ENCODE peak calls at places on chromosomes 5 and 9, in eight cellular contexts. T is breast epithelium, V is psoas muscle, E is Panc1, C is upper lobe of right lung, S is PC-9, A is heart left ventricle, I is endodermal cell. J is an unnamed sample. For H3K4me1 and H3K36me3, the result is how much of the 10 kb centered on the place peaks cover.

GRCh38 chr9:15299374-15299939 is 7.6 kb downstream of the TTC39B start:
- DNase-seq in T (no peak), V (no peak), E (no peak), C (no peak), S (no peak), A (no peak), I (no peak), J (no peak)

GRCh38 chr9:77748214-77748772 is 100.2 kb upstream of the GNA14 start:
- DNase-seq in T (no peak), V (no peak), E (no peak), C (no peak), S (no peak), A (no peak), I (no peak), J (no peak)

GRCh38 chr5:33611882-33612281 is 171.1 kb downstream of the TARS1 start:
- DNase-seq in T (no peak), V (no peak), E (no peak), C (no peak), S (no peak), A (no peak), I (no peak), J (no peak)

GRCh38 chr9:134618823-134619454 is 22.7 kb upstream of the COL5A1 start:
- DNase-seq in T (peak), V (no peak), E (no peak), C (peak), S (no peak), A (no peak), I (peak), J (no peak)

GRCh38 chr5:38563624-38564023 is 7.2 kb upstream of the LIFR start:
- DNase-seq in T (no peak), V (no peak), E (no peak), C (no peak), S (no peak), A (peak), I (no peak), J (no peak)

GRCh38 chr5:111757582-111758283 is 739 bp upstream of the NREP start:
- DNase-seq in T (peak), V (peak), E (no peak), C (peak), S (no peak), A (peak), I (peak), J (peak)

GRCh38 chr5:79069488-79070001 is at the start of the genes BHMT2 and DMGDH:
- DNase-seq in T (no peak), V (peak), E (no peak), C (no peak), S (no peak), A (peak), I (no peak), J (no peak)

GRCh38 chr5:64213568-64213967 is 47.9 kb downstream of the RNF180 start:
- DNase-seq in T (no peak), V (no peak), E (no peak), C (no peak), S (no peak), A (no peak), I (no peak), J (no peak)

GRCh38 chr5:102902647-102903046 is 147.5 kb downstream of the PAM start:
- DNase-seq in T (no peak), V (no peak), E (no peak), C (no peak), S (no peak), A (no peak), I (no peak), J (no peak)

GRCh38 chr9:129591916-129592315 is 29.0 kb downstream of the C9orf50 start:
- DNase-seq in T (no peak), V (no peak), E (no peak), C (no peak), S (no peak), A (no peak), I (no peak), J (no peak)

GRCh38 chr5:68141494-68141893 is 74.1 kb upstream of the PIK3R1 start:
- DNase-seq in T (no peak), V (no peak), E (no peak), C (no peak), S (no peak), A (no peak), I (no peak), J (no peak)

GRCh38 chr5:128695791-128696520 is 157.9 kb upstream of the FBN2 start:
- DNase-seq in T (no peak), V (no peak), E (no peak), C (no peak), S (no peak), A (no peak), I (peak), J (no peak)
- TF ChIP-seq CTCF in T (no peak), V (no peak), E (peak), C (peak), S (peak), A (peak), I (peak), J (no peak)

GRCh38 chr9:89522261-89522978 is 24.5 kb upstream of the SEMA4D start:
- DNase-seq in T (no peak), V (no peak), E (no peak), C (no peak), S (no peak), A (no peak), I (no peak), J (no peak)

GRCh38 chr9:89525673-89526374 is 27.9 kb upstream of the SEMA4D start:
- DNase-seq in T (no peak), V (no peak), E (no peak), C (no peak), S (no peak), A (no peak), I (no peak), J (no peak)

GRCh38 chr9:89524888-89525385 is 27.0 kb upstream of the SEMA4D start:
- DNase-seq in T (no peak), V (no peak), E (no peak), C (no peak), S (no peak), A (no peak), I (no peak), J (no peak)

GRCh38 chr9:89522979-89523305 is 25.0 kb upstream of the SEMA4D start:
- DNase-seq in T (no peak), V (no peak), E (no peak), C (no peak), S (no peak), A (no peak), I (no peak), J (no peak)

GRCh38 chr9:89523948-89524347 is 26.0 kb upstream of the SEMA4D start:
- DNase-seq in T (no peak), V (no peak), E (no peak), C (no peak), S (no peak), A (no peak), I (no peak), J (no peak)
- H3K4me1 ChIP-seq in T (under half), V (under half), E (under half), C (under half), S (half or more), A (under half), I (under half), J (under half)

DNA sequence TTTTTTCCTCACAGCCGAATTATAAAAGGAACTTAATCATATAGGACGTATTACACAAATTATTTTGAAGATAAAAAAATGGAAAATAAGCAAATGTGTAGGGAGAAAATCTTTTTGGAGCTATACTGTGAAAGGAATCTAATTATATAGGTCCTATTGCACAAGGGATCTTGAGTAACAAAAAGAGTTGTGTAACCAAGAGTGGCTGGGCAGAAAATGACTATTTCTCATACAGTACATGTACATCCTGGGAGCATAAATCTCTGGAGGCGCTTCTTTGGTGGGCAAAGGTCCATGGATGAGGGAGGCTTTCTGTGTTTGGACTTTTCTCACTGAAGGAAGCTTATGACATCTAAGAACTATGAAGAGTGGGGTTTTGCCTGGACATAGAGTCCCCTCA is 29.8 kb downstream of the ANKS6 start:
- DNase-seq in T (no peak), V (no peak), E (no peak), C (no peak), S (no peak), A (no peak), I (no peak), J (no peak)
- H3K36me3 ChIP-seq in T (under half), V (half or more), E (under half), C (under half), S (under half), A (under half), I (under half), J (under half)

GRCh38 chr9:85508616-85509015 is 233.1 kb downstream of the AGTPBP1 start:
- DNase-seq in T (no peak), V (no peak), E (no peak), C (no peak), S (no peak), A (no peak), I (peak), J (no peak)
- TF ChIP-seq CTCF in T (no peak), V (peak), E (no peak), C (no peak), S (peak), A (no peak), I (peak), J (no peak)

GRCh38 chr9:136995772-136996308 is 528 bp downstream of the CLIC3 start:
- DNase-seq in T (no peak), V (no peak), E (no peak), C (peak), S (peak), A (no peak), I (no peak), J (no peak)

GRCh38 chr9:136996361-136997281 is at the start of gene CLIC3:
- DNase-seq in T (no peak), V (no peak), E (no peak), C (peak), S (peak), A (no peak), I (peak), J (no peak)

GRCh38 chr9:136997830-136998234 is 1.5 kb upstream of the CLIC3 start:
- DNase-seq in T (no peak), V (no peak), E (no peak), C (no peak), S (no peak), A (no peak), I (no peak), J (no peak)

GRCh38 chr9:136995370-136995769 is 998 bp downstream of the CLIC3 start:
- DNase-seq in T (no peak), V (no peak), E (no peak), C (no peak), S (no peak), A (no peak), I (no peak), J (no peak)

GRCh38 chr9:136997355-136997754 is 987 bp upstream of the CLIC3 start:
- DNase-seq in T (no peak), V (no peak), E (no peak), C (no peak), S (no peak), A (no peak), I (no peak), J (no peak)
- H3K4me1 ChIP-seq in T (under half), V (under half), E (under half), C (half or more), S (under half), A (under half), I (under half), J (under half)